ENCODE peak calls at places on chromosomes 13 and 19, in nine cellular contexts. T, D, V, Y, X, Z, J, E and U are unnamed samples. For H3K4me1, the result is how much of the 10 kb centered on the place peaks cover.

GRCh38 chr13:44317752-44318550 is 55.7 kb upstream of the SERP2 start:
- DNase-seq in X (no peak), T (peak), Z (no peak), J (no peak), V (no peak), Y (no peak), E (no peak), D (no peak), U (no peak)

GRCh38 chr13:33744589-33745369 is 73.2 kb upstream of the RFC3 start:
- DNase-seq in J (peak), T (no peak), E (no peak), V (peak), D (no peak), X (no peak), Z (no peak), Y (no peak), U (no peak)

GRCh38 chr19:54481326-54481930 is 8.3 kb upstream of the CDC42EP5 start:
- DNase-seq in J (no peak), V (no peak), D (no peak), Z (no peak), T (peak), X (no peak), Y (no peak), E (no peak), U (peak)

GRCh38 chr19:17107546-17108452 is 32.2 kb downstream of the MYO9B start:
- DNase-seq in T (peak), E (no peak), J (peak), Y (peak), D (peak), Z (peak), V (peak), X (peak), U (peak)

GRCh38 chr13:88592105-88592504 is 920.9 kb downstream of the SLITRK5 start:
- DNase-seq in J (no peak), X (no peak), T (no peak), E (no peak), Y (no peak), Z (no peak), D (no peak), V (no peak), U (no peak)

GRCh38 chr13:71303144-71303543 is 563.9 kb downstream of the DACH1 start:
- DNase-seq in J (no peak), D (no peak), V (no peak), Y (no peak), T (no peak), Z (no peak), E (no peak), X (no peak), U (no peak)

GRCh38 chr13:65468628-65469027 is 1761.5 kb downstream of the PCDH9 start:
- DNase-seq in E (no peak), Z (no peak), T (peak), J (no peak), D (no peak), X (no peak), V (no peak), Y (no peak), U (no peak)

GRCh38 chr13:107834717-107835116 is 380.6 kb downstream of the LIG4 start:
- DNase-seq in E (no peak), J (no peak), D (no peak), T (peak), V (no peak), Z (no peak), X (no peak), Y (no peak), U (no peak)

GRCh38 chr13:24165746-24166145 is 5.2 kb downstream of the SPATA13 start:
- DNase-seq in Y (no peak), E (no peak), V (no peak), T (peak), D (no peak), X (no peak), J (no peak), Z (no peak), U (no peak)

DNA sequence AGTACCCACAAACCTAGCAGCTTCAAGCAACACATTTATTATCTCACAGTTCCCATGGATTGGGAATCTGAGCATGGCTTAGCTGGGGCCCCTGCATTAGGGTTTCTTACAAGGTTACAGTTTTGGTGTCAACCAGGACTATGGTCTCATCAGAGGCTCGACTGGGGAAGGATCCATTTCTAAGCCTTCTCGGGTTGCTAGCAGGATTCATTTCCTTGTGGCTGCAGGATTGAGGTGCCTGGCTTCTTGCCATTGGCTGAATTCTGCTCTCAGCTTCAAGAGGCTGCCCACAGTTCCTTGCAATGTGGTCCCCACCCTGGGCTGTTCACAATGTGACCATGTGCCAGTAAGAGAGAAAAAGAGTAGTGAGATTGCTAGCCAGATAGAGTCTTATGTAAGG is 26.7 kb downstream of the ZNRF4 start:
- DNase-seq in Y (no peak), Z (no peak), E (no peak), V (no peak), J (no peak), D (no peak), X (no peak), T (no peak), U (no peak)
- TF ChIP-seq CTCF in Y (no peak), Z (no peak), E (no peak), V (no peak), J (no peak), D (no peak), X (no peak), T (no peak), U (no peak)

GRCh38 chr13:36904219-36904618 is 15.8 kb downstream of the SMAD9 start:
- DNase-seq in D (no peak), V (no peak), E (no peak), T (no peak), X (no peak), J (no peak), Y (no peak), Z (no peak), U (no peak)

GRCh38 chr13:36905944-36906343 is 14.1 kb downstream of the SMAD9 start:
- DNase-seq in T (no peak), E (no peak), Z (no peak), X (no peak), D (no peak), Y (no peak), J (no peak), V (no peak), U (no peak)

GRCh38 chr13:36910545-36910944 is 9.5 kb downstream of the SMAD9 start:
- DNase-seq in T (no peak), X (no peak), Y (no peak), V (no peak), D (no peak), E (no peak), J (no peak), Z (no peak), U (no peak)

GRCh38 chr13:36907801-36908200 is 12.2 kb downstream of the SMAD9 start:
- DNase-seq in Z (no peak), D (no peak), X (no peak), J (no peak), V (no peak), T (no peak), E (no peak), Y (no peak), U (no peak)

GRCh38 chr13:36907266-36907665 is 12.8 kb downstream of the SMAD9 start:
- DNase-seq in T (no peak), V (no peak), X (no peak), D (no peak), E (no peak), Z (no peak), J (peak), Y (no peak), U (no peak)
- H3K4me1 ChIP-seq in T (under half), V (under half), X (under half), D (under half), E (under half), Z (under half), J (under half), Y (under half), U (under half)

GRCh38 chr19:58572818-58573657 is at the start of gene MZF1:
- DNase-seq in X (peak), Y (peak), J (peak), Z (peak), V (peak), E (no peak), T (peak), D (peak), U (peak)
- TF ChIP-seq POLR2A in X (no peak), Y (peak), J (peak), Z (no peak), V (peak), E (no peak), T (peak), D (peak), U (peak)

DNA sequence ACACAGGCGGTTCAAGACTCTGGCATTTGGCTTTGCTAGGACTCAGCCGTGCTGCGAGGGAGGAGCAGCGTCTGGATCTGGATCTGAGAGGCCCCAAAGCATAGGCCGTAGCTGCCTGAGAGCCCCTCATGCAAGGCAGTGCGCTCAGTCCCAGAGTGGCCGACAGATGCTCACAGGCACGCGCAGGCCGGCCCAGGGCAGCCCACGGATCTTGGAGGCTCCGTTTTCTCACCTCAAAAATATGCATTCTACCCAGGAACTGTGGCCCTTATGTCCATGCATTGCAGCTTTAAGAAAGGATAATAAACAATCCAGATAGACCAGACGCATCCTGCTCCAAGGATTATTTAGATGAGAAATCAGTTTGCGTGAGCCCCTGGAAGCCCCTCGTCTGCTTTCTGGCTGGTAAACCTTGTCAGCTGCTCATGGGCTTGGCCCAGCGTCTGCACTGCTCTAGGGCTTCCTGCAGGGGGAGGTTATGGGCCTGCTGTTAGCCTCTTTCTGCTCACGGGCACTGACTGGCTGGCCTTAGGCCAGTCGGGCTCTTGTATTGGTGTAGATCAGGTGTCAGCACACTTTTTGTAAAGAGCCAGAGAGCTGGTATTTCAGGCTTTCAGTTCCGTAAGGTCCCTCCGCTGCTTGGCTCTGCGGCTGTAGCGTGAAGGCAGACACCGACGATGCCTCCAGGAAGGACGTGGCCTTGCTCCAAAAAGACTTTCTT is 24.2 kb downstream of the TEX29 start:
- DNase-seq in J (peak), D (no peak), V (no peak), X (no peak), Z (no peak), Y (no peak), E (peak), T (peak), U (no peak)
- TF ChIP-seq CTCF in J (peak), D (no peak), V (no peak), X (no peak), Z (no peak), Y (no peak), E (no peak), T (peak), U (no peak)

GRCh38 chr19:45445139-45445538 is 21.4 kb upstream of the ERCC1 start:
- DNase-seq in D (no peak), J (no peak), Z (no peak), T (no peak), E (no peak), Y (no peak), V (no peak), X (no peak), U (no peak)
- H3K4me1 ChIP-seq in D (under half), J (under half), Z (under half), T (under half), E (half or more), Y (under half), V (under half), X (under half), U (under half)